ENCODE peak calls at places on chromosomes 7 and 10, in four cellular contexts. G is HCT116, I is psoas muscle, J is adrenal gland. X is an unnamed sample.

GRCh38 chr7:155815332-155816191 is 3.3 kb upstream of the SHH start:
- DNase-seq in I (no peak), G (no peak), J (peak; percentile 75), X (no peak)

GRCh38 chr10:117553815-117554172 is 11.2 kb downstream of the EMX2 start:
- DNase-seq in G (no peak), I (no peak), J (no peak), X (no peak)

GRCh38 chr10:70596860-70597809 is 5.4 kb downstream of the PRF1 start:
- DNase-seq in J (no peak), G (no peak), I (no peak), X (no peak)

GRCh38 chr10:10128387-10128786 is 889.3 kb upstream of the CELF2 start:
- DNase-seq in G (no peak), I (no peak), J (no peak), X (no peak)

GRCh38 chr10:114720685-114721278 is 62.7 kb upstream of the ABLIM1 start:
- DNase-seq in J (no peak), G (no peak), I (no peak), X (no peak)

GRCh38 chr10:71086439-71087080 is 125.8 kb upstream of the UNC5B start:
- DNase-seq in G (no peak), I (peak; percentile 23), J (peak; percentile 4), X (peak; percentile 62)

GRCh38 chr10:59273453-59273852 is 88.9 kb downstream of the FAM13C start:
- DNase-seq in G (no peak), J (no peak), I (no peak), X (no peak)

GRCh38 chr10:53579773-53580172 is 807.2 kb upstream of the MBL2 start:
- DNase-seq in I (no peak), G (no peak), J (no peak), X (no peak)

GRCh38 chr7:116138202-116138801 is 72.0 kb upstream of the TES start:
- DNase-seq in J (no peak), G (peak; percentile 48), I (no peak), X (no peak)

GRCh38 chr7:77457779-77458178 is 41.6 kb upstream of the GSAP start:
- DNase-seq in G (no peak), J (no peak), I (no peak), X (no peak)

GRCh38 chr7:130485734-130486113 is 6.2 kb upstream of the MEST start:
- DNase-seq in G (no peak), I (no peak), J (no peak), X (no peak)

GRCh38 chr10:6563075-6563474 is 17.0 kb downstream of the PRKCQ start:
- DNase-seq in J (no peak), G (no peak), I (no peak), X (no peak)

DNA sequence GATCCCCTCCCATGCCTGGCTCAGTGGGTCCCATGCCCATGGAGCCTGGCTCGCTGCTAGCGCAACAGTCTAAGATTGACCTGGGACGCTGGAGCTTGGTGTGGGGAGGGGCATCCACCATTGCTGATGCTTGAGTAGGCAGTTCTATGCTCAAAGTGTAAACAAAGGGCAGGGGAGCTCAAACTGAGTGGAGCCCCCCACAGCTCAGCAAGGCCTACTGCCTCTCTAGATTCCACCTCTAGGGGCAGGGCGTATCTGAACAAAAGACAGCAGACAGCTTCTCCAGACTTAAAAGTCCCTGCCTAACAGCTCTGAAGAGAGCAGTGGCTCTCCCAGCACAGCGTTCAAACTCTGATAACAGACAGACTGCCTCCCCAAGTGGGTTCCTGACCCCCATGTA is 31.2 kb upstream of the FFAR4 start:
- DNase-seq in I (no peak), J (no peak), G (no peak), X (no peak)
- TF ChIP-seq CTCF in I (no peak), J (no peak), G (no peak), X (no peak)

DNA sequence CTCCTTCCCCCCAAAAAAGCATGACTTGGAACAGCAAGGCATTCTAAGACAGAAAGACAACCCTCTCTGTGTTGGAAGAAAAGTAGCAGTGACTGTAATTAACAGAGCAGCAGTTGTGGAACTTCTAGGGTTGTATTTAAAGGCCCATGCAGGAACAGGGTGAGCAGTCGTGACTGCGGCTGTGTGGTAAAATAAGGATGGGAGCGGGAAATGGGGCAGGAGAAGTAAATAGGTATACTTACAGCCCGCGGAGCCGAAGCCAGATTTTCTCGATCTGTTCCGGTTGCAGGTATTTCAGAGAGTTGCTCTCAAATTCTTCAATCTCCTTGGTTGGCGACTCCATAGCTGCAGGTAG is 179 bp downstream of the PDE1C start:
- DNase-seq in J (no peak), G (no peak), I (no peak), X (no peak)
- H3K27ac ChIP-seq in J (no peak overlapping the region), G (no peak overlapping the region), I (no peak overlapping the region), X (peak overlapping the region; percentile 29)

GRCh38 chr7:80189638-80190037 is 55.0 kb downstream of the GNAI1 start:
- DNase-seq in G (no peak), I (no peak), J (no peak), X (no peak)
- H3K4me3 ChIP-seq in G (no peak overlapping the region), I (no peak overlapping the region), J (no peak overlapping the region), X (peak overlapping the region; percentile 14)

GRCh38 chr10:108249940-108250339 is 1085.4 kb upstream of the SORCS1 start:
- DNase-seq in J (no peak), G (no peak), I (no peak), X (no peak)
- TF ChIP-seq CTCF in J (no peak), G (peak; percentile 39), I (no peak), X (no peak)

GRCh38 chr7:151404216-151405011 is 5.4 kb downstream of the WDR86 start:
- DNase-seq in G (peak; percentile 19), I (peak; percentile 48), J (no peak), X (no peak)
- H3K27ac ChIP-seq in G (peak overlapping the region; percentile 50), I (no peak overlapping the region), J (no peak overlapping the region), X (peak overlapping the region; percentile 17)

GRCh38 chr10:51369903-51370302 is 295.6 kb downstream of the PRKG1 start:
- DNase-seq in G (no peak), J (peak; percentile 46), I (no peak), X (no peak)

GRCh38 chr10:51363415-51363814 is 289.1 kb downstream of the PRKG1 start:
- DNase-seq in G (no peak), I (no peak), J (no peak), X (no peak)

GRCh38 chr10:51368943-51369342 is 294.7 kb downstream of the PRKG1 start:
- DNase-seq in G (no peak), J (no peak), I (no peak), X (no peak)

GRCh38 chr10:51366044-51366443 is 291.8 kb downstream of the PRKG1 start:
- DNase-seq in I (no peak), G (no peak), J (no peak), X (no peak)

DNA sequence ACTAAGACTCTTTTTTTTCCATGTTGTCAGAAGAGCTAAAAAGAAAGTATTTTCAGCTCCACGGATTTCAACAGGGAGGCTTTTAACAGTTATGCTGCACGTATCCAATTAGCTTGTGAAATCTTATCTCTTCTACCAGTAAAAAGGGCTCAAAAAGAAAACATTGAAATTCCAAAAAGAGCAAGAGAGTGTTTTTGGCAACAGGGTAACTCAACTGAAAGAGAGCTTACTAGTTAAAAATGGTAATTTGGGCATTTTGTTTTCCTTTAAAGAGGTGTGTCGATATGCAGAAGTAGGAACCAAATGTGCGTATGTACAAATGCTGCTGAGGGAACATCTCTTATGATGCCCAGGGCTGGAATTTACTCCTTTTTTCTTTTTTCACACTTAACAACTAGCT is 292.8 kb downstream of the PRKG1 start:
- DNase-seq in G (no peak), J (no peak), I (no peak), X (no peak)
- H3K4me3 ChIP-seq in G (no peak overlapping the region), J (no peak overlapping the region), I (peak overlapping the region; percentile 39), X (peak overlapping the region; percentile 55)

GRCh38 chr7:100781255-100781654 is 46.1 kb downstream of the EPHB4 start:
- DNase-seq in G (no peak), I (no peak), J (no peak), X (no peak)

GRCh38 chr7:100773491-100773890 is 40.1 kb downstream of the ZAN start:
- DNase-seq in J (no peak), G (no peak), I (no peak), X (no peak)

GRCh38 chr7:100783804-100784203 is 43.5 kb downstream of the EPHB4 start:
- DNase-seq in I (no peak), J (no peak), G (no peak), X (no peak)

GRCh38 chr7:100778061-100778621 is 44.7 kb downstream of the ZAN start:
- DNase-seq in G (no peak), I (no peak), J (no peak), X (no peak)

DNA sequence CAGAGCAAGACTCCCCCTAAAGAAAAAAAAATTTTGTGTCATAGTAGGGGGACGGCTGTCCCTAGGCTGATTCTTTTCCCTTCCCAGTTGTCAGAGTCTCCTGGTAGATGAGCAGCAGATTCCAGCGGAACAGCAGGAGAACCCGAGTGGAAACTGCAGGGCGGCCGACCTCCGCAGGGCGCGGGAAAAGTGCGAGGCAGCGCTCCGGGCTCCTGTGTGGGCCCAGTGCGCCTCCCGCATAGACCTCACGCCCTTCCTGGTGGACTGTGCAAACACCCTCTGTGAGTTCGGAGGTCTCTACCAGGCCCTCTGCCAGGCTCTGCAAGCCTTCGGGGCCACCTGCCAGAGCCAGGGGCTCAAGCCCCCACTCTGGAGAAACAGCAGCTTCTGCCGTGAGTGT is 46.0 kb downstream of the ZAN start:
- DNase-seq in G (no peak), I (no peak), J (no peak), X (no peak)
- TF ChIP-seq CTCF in G (no peak), I (no peak), J (no peak), X (no peak)

DNA sequence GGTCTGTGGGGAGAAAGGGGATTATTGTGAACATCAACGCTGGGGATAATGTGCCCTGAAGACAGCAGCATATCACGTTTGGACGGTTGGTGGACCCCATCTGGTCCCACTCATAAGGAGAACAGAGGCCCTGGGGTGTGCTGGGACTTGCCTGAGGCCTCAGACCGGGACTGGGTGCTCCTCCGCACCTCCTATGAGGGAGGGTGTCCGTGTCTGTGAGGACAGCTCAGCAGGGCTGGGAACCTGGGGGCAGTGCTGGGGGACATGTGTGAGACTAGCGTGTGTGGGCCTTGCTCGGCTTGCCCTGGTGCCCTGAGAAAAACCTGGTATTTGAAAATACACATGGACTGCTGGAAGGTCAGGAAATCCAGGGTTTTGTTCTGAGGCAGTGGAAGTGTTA is 13.5 kb upstream of the SH2D4B start:
- DNase-seq in I (peak; percentile 30), G (no peak), J (no peak), X (no peak)
- H3K27ac ChIP-seq in I (no peak overlapping the region), G (no peak overlapping the region), J (no peak overlapping the region), X (no peak overlapping the region)

DNA sequence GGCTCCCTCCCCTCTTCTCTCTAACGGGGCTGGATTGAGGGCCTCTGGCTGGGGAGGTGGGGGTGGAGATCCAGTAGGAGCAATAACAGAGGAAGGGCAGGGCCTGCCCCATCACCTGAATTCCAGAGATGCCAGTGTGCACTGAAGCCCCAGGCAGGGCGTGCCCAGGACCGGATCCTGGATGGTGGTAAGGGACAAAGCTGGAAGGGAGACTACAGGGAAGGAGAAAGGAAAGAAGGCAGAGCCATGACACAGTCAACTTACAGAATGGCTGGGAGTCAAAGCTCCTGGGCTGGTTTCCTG is 647 bp downstream of the TMEM139 start:
- DNase-seq in G (no peak), I (no peak), J (no peak), X (no peak)
- H3K4me3 ChIP-seq in G (peak overlapping the region; percentile 40), I (no peak overlapping the region), J (no peak overlapping the region), X (no peak overlapping the region)

X was measured in coronary artery.